ENCODE peak calls at places on chromosomes 12 and 14, in seven cellular contexts. One of them, this sample, is unnamed.
A peak's percentile ranks its signal among the peaks of the same experiment; 100 is the strongest.

GRCh38 chr12:14950982-14951746 is 10.2 kb downstream of the ARHGDIB start:
- DNase-seq in CD4-positive, alpha-beta memory T cell: peak; percentile 63
- DNase-seq in AG09319: no peak
- DNase-seq in fibroblast of pulmonary artery: peak; percentile 67
- DNase-seq in keratinocyte: peak; percentile 48
- DNase-seq in DMS153: no peak
- DNase-seq in omental fat pad: no peak
- DNase-seq in this sample: no peak

GRCh38 chr14:73472182-73473114 is 14.1 kb upstream of the NUMB start:
- DNase-seq in omental fat pad: no peak
- DNase-seq in keratinocyte: peak; percentile 54
- DNase-seq in AG09319: no peak
- DNase-seq in DMS153: peak; percentile 53
- DNase-seq in fibroblast of pulmonary artery: peak; percentile 87
- DNase-seq in CD4-positive, alpha-beta memory T cell: no peak
- DNase-seq in this sample: peak; percentile 79

GRCh38 chr12:65945457-65945856 is 121.2 kb downstream of the HMGA2 start:
- DNase-seq in CD4-positive, alpha-beta memory T cell: no peak
- DNase-seq in omental fat pad: no peak
- DNase-seq in AG09319: no peak
- DNase-seq in fibroblast of pulmonary artery: no peak
- DNase-seq in DMS153: no peak
- DNase-seq in keratinocyte: no peak
- DNase-seq in this sample: no peak

GRCh38 chr12:3601466-3602150 is 110.6 kb downstream of the PRMT8 start:
- DNase-seq in fibroblast of pulmonary artery: no peak
- DNase-seq in DMS153: no peak
- DNase-seq in CD4-positive, alpha-beta memory T cell: no peak
- DNase-seq in omental fat pad: no peak
- DNase-seq in AG09319: no peak
- DNase-seq in keratinocyte: no peak
- DNase-seq in this sample: no peak

GRCh38 chr12:56257491-56258067 is 605 bp downstream of the ANKRD52 start:
- DNase-seq in fibroblast of pulmonary artery: no peak
- DNase-seq in keratinocyte: no peak
- DNase-seq in CD4-positive, alpha-beta memory T cell: no peak
- DNase-seq in AG09319: no peak
- DNase-seq in omental fat pad: no peak
- DNase-seq in DMS153: no peak
- DNase-seq in this sample: no peak

GRCh38 chr14:92690171-92691011 is 58.0 kb downstream of the LGMN start:
- DNase-seq in DMS153: peak; percentile 61
- DNase-seq in CD4-positive, alpha-beta memory T cell: no peak
- DNase-seq in fibroblast of pulmonary artery: peak; percentile 65
- DNase-seq in keratinocyte: no peak
- DNase-seq in omental fat pad: no peak
- DNase-seq in AG09319: no peak
- DNase-seq in this sample: peak; percentile 82

GRCh38 chr12:120116443-120116791 is at the start of gene RAB35:
- DNase-seq in keratinocyte: no peak
- DNase-seq in omental fat pad: no peak
- DNase-seq in CD4-positive, alpha-beta memory T cell: no peak
- DNase-seq in DMS153: no peak
- DNase-seq in AG09319: no peak
- DNase-seq in fibroblast of pulmonary artery: no peak
- DNase-seq in this sample: no peak

GRCh38 chr14:104688755-104689619 is at the start of gene INF2:
- DNase-seq in DMS153: no peak
- DNase-seq in AG09319: no peak
- DNase-seq in CD4-positive, alpha-beta memory T cell: peak; percentile 57
- DNase-seq in keratinocyte: no peak
- DNase-seq in omental fat pad: no peak
- DNase-seq in fibroblast of pulmonary artery: peak; percentile 45
- DNase-seq in this sample: peak; percentile 43

GRCh38 chr14:98633380-98633779 is 638.6 kb downstream of the BCL11B start:
- DNase-seq in CD4-positive, alpha-beta memory T cell: no peak
- DNase-seq in keratinocyte: no peak
- DNase-seq in DMS153: peak; percentile 89
- DNase-seq in AG09319: no peak
- DNase-seq in omental fat pad: no peak
- DNase-seq in fibroblast of pulmonary artery: no peak
- DNase-seq in this sample: peak; percentile 73

GRCh38 chr12:108063192-108063591 is 65.9 kb upstream of the WSCD2 start:
- DNase-seq in keratinocyte: no peak
- DNase-seq in omental fat pad: no peak
- DNase-seq in AG09319: no peak
- DNase-seq in CD4-positive, alpha-beta memory T cell: no peak
- DNase-seq in fibroblast of pulmonary artery: peak; percentile 17
- DNase-seq in DMS153: no peak
- DNase-seq in this sample: no peak

GRCh38 chr12:1908758-1909157 is 9.7 kb downstream of the CACNA2D4 start:
- DNase-seq in omental fat pad: no peak
- DNase-seq in AG09319: no peak
- DNase-seq in keratinocyte: no peak
- DNase-seq in fibroblast of pulmonary artery: no peak
- DNase-seq in DMS153: no peak
- DNase-seq in CD4-positive, alpha-beta memory T cell: no peak
- DNase-seq in this sample: no peak

This sample was measured in SHP77.